ENCODE peak calls at places on chromosomes 5 and 9, in six cellular contexts. One of them, this sample, is unnamed. For H3K4me1, the result is how much of the 10 kb centered on the place peaks cover.

GRCh38 chr9:96009690-96010477 is 134.4 kb downstream of the ERCC6L2 start:
- DNase-seq in body of pancreas: peak
- DNase-seq in tibial nerve: no peak
- DNase-seq in HCT116: no peak
- DNase-seq in spleen: no peak
- DNase-seq in A549: no peak
- DNase-seq in this sample: no peak

GRCh38 chr5:148740966-148741742 is 85.3 kb upstream of the ADRB2 start:
- DNase-seq in spleen: no peak
- DNase-seq in A549: peak
- DNase-seq in tibial nerve: no peak
- DNase-seq in HCT116: peak
- DNase-seq in body of pancreas: no peak
- DNase-seq in this sample: no peak

GRCh38 chr5:94694671-94695070 is 76.2 kb downstream of the SLF1 start:
- DNase-seq in HCT116: no peak
- DNase-seq in body of pancreas: no peak
- DNase-seq in tibial nerve: no peak
- DNase-seq in A549: no peak
- DNase-seq in spleen: no peak
- DNase-seq in this sample: no peak

GRCh38 chr5:153043876-153044275 is 446.6 kb upstream of the GRIA1 start:
- DNase-seq in tibial nerve: no peak
- DNase-seq in spleen: no peak
- DNase-seq in HCT116: no peak
- DNase-seq in body of pancreas: no peak
- DNase-seq in A549: no peak
- DNase-seq in this sample: no peak

GRCh38 chr9:36897019-36897418 is 137.0 kb downstream of the PAX5 start:
- DNase-seq in HCT116: no peak
- DNase-seq in A549: no peak
- DNase-seq in spleen: no peak
- DNase-seq in tibial nerve: no peak
- DNase-seq in body of pancreas: no peak
- DNase-seq in this sample: no peak

GRCh38 chr5:144292029-144292428 is 121.4 kb downstream of the KCTD16 start:
- DNase-seq in tibial nerve: no peak
- DNase-seq in spleen: no peak
- DNase-seq in body of pancreas: no peak
- DNase-seq in A549: no peak
- DNase-seq in HCT116: no peak
- DNase-seq in this sample: no peak

GRCh38 chr5:115096034-115096769 is 73.5 kb downstream of the TRIM36 start:
- DNase-seq in spleen: no peak
- DNase-seq in A549: no peak
- DNase-seq in tibial nerve: no peak
- DNase-seq in body of pancreas: no peak
- DNase-seq in HCT116: no peak
- DNase-seq in this sample: no peak

GRCh38 chr9:90881648-90882047 is 80.0 kb downstream of the SYK start:
- DNase-seq in tibial nerve: no peak
- DNase-seq in spleen: no peak
- DNase-seq in HCT116: no peak
- DNase-seq in A549: no peak
- DNase-seq in body of pancreas: peak
- DNase-seq in this sample: no peak

GRCh38 chr9:589723-590122 is 251.8 kb upstream of the DMRT1 start:
- DNase-seq in tibial nerve: no peak
- DNase-seq in body of pancreas: no peak
- DNase-seq in A549: no peak
- DNase-seq in spleen: no peak
- DNase-seq in HCT116: no peak
- DNase-seq in this sample: no peak

GRCh38 chr9:31355159-31355882 is 1029.1 kb upstream of the ACO1 start:
- DNase-seq in body of pancreas: no peak
- DNase-seq in tibial nerve: no peak
- DNase-seq in spleen: no peak
- DNase-seq in HCT116: no peak
- DNase-seq in A549: no peak
- DNase-seq in this sample: no peak

GRCh38 chr9:36862206-36863145 is 171.6 kb downstream of the PAX5 start:
- DNase-seq in A549: peak
- DNase-seq in spleen: peak
- DNase-seq in tibial nerve: peak
- DNase-seq in body of pancreas: peak
- DNase-seq in HCT116: peak
- DNase-seq in this sample: peak

GRCh38 chr5:87151547-87151946 is 116.1 kb upstream of the RASA1 start:
- DNase-seq in A549: no peak
- DNase-seq in body of pancreas: no peak
- DNase-seq in HCT116: no peak
- DNase-seq in spleen: no peak
- DNase-seq in tibial nerve: no peak
- DNase-seq in this sample: no peak

GRCh38 chr5:45262061-45262590 is 434.1 kb downstream of the HCN1 start:
- DNase-seq in body of pancreas: no peak
- DNase-seq in spleen: peak
- DNase-seq in HCT116: no peak
- DNase-seq in A549: no peak
- DNase-seq in tibial nerve: no peak
- DNase-seq in this sample: no peak

GRCh38 chr5:72525816-72526215 is 18.6 kb upstream of the ZNF366 start:
- DNase-seq in A549: no peak
- DNase-seq in spleen: no peak
- DNase-seq in body of pancreas: peak
- DNase-seq in HCT116: no peak
- DNase-seq in tibial nerve: peak
- DNase-seq in this sample: no peak

GRCh38 chr5:61916621-61917620 is 389.1 kb upstream of the KIF2A start:
- DNase-seq in tibial nerve: no peak
- DNase-seq in body of pancreas: peak
- DNase-seq in HCT116: no peak
- DNase-seq in spleen: no peak
- DNase-seq in A549: no peak
- DNase-seq in this sample: no peak

GRCh38 chr5:36066540-36067210 is at the start of gene UGT3A2:
- DNase-seq in body of pancreas: no peak
- DNase-seq in HCT116: no peak
- DNase-seq in A549: no peak
- DNase-seq in spleen: no peak
- DNase-seq in tibial nerve: no peak
- DNase-seq in this sample: no peak

GRCh38 chr5:22754155-22754554 is 99.0 kb downstream of the CDH12 start:
- DNase-seq in HCT116: no peak
- DNase-seq in A549: no peak
- DNase-seq in tibial nerve: no peak
- DNase-seq in body of pancreas: no peak
- DNase-seq in spleen: no peak
- DNase-seq in this sample: no peak

GRCh38 chr5:123868267-123868666 is 356.3 kb downstream of the CSNK1G3 start:
- DNase-seq in spleen: no peak
- DNase-seq in HCT116: no peak
- DNase-seq in A549: no peak
- DNase-seq in tibial nerve: no peak
- DNase-seq in body of pancreas: peak
- DNase-seq in this sample: no peak

GRCh38 chr5:123875444-123876264 is 363.7 kb downstream of the CSNK1G3 start:
- DNase-seq in A549: no peak
- DNase-seq in spleen: no peak
- DNase-seq in HCT116: no peak
- DNase-seq in body of pancreas: peak
- DNase-seq in tibial nerve: no peak
- DNase-seq in this sample: no peak

GRCh38 chr5:88674262-88675158 is 208.5 kb downstream of the MEF2C start:
- DNase-seq in body of pancreas: no peak
- DNase-seq in A549: no peak
- DNase-seq in spleen: peak
- DNase-seq in tibial nerve: no peak
- DNase-seq in HCT116: no peak
- DNase-seq in this sample: no peak
- TF ChIP-seq POLR2A in body of pancreas: no peak
- TF ChIP-seq POLR2A in A549: no peak
- TF ChIP-seq POLR2A in spleen: no peak
- TF ChIP-seq POLR2A in tibial nerve: peak
- TF ChIP-seq POLR2A in HCT116: no peak
- TF ChIP-seq POLR2A in this sample: no peak

GRCh38 chr9:133635506-133635902 is 659 bp upstream of the DBH start:
- DNase-seq in tibial nerve: no peak
- DNase-seq in A549: no peak
- DNase-seq in body of pancreas: no peak
- DNase-seq in spleen: no peak
- DNase-seq in HCT116: no peak
- DNase-seq in this sample: no peak
- H3K4me3 ChIP-seq in tibial nerve: no peak
- H3K4me3 ChIP-seq in A549: no peak
- H3K4me3 ChIP-seq in body of pancreas: no peak
- H3K4me3 ChIP-seq in spleen: no peak
- H3K4me3 ChIP-seq in HCT116: no peak
- H3K4me3 ChIP-seq in this sample: no peak

GRCh38 chr5:177469750-177470525 is 3.5 kb downstream of the DBN1 start:
- DNase-seq in spleen: no peak
- DNase-seq in body of pancreas: no peak
- DNase-seq in HCT116: no peak
- DNase-seq in A549: no peak
- DNase-seq in tibial nerve: no peak
- DNase-seq in this sample: no peak

GRCh38 chr5:177469061-177469628 is 4.3 kb downstream of the DBN1 start:
- DNase-seq in tibial nerve: no peak
- DNase-seq in HCT116: no peak
- DNase-seq in A549: no peak
- DNase-seq in body of pancreas: no peak
- DNase-seq in spleen: no peak
- DNase-seq in this sample: no peak

GRCh38 chr5:177471610-177472356 is 1.7 kb downstream of the DBN1 start:
- DNase-seq in tibial nerve: peak
- DNase-seq in spleen: no peak
- DNase-seq in HCT116: no peak
- DNase-seq in body of pancreas: no peak
- DNase-seq in A549: no peak
- DNase-seq in this sample: peak

GRCh38 chr5:177472460-177473441 is 683 bp downstream of the DBN1 start:
- DNase-seq in body of pancreas: no peak
- DNase-seq in A549: no peak
- DNase-seq in HCT116: no peak
- DNase-seq in spleen: peak
- DNase-seq in tibial nerve: no peak
- DNase-seq in this sample: peak

GRCh38 chr5:177470759-177471536 is 2.5 kb downstream of the DBN1 start:
- DNase-seq in body of pancreas: no peak
- DNase-seq in spleen: no peak
- DNase-seq in HCT116: no peak
- DNase-seq in A549: no peak
- DNase-seq in tibial nerve: no peak
- DNase-seq in this sample: no peak
- H3K4me1 ChIP-seq in body of pancreas: under half
- H3K4me1 ChIP-seq in spleen: under half
- H3K4me1 ChIP-seq in HCT116: under half
- H3K4me1 ChIP-seq in A549: half or more
- H3K4me1 ChIP-seq in tibial nerve: under half
- H3K4me1 ChIP-seq in this sample: under half

GRCh38 chr5:172935096-172935495 is 24.1 kb upstream of the RPL26L1 start:
- DNase-seq in HCT116: no peak
- DNase-seq in body of pancreas: no peak
- DNase-seq in tibial nerve: no peak
- DNase-seq in A549: no peak
- DNase-seq in spleen: no peak
- DNase-seq in this sample: no peak

GRCh38 chr5:172929371-172929838 is 29.8 kb upstream of the RPL26L1 start:
- DNase-seq in A549: no peak
- DNase-seq in tibial nerve: no peak
- DNase-seq in HCT116: no peak
- DNase-seq in spleen: no peak
- DNase-seq in body of pancreas: no peak
- DNase-seq in this sample: no peak

GRCh38 chr5:172933238-172933637 is 26.0 kb upstream of the RPL26L1 start:
- DNase-seq in A549: no peak
- DNase-seq in tibial nerve: no peak
- DNase-seq in spleen: no peak
- DNase-seq in HCT116: no peak
- DNase-seq in body of pancreas: no peak
- DNase-seq in this sample: no peak

GRCh38 chr5:172931001-172931536 is 28.2 kb upstream of the RPL26L1 start:
- DNase-seq in body of pancreas: peak
- DNase-seq in HCT116: no peak
- DNase-seq in spleen: no peak
- DNase-seq in A549: peak
- DNase-seq in tibial nerve: peak
- DNase-seq in this sample: no peak

GRCh38 chr5:172932313-172933017 is 26.8 kb upstream of the RPL26L1 start:
- DNase-seq in HCT116: peak
- DNase-seq in body of pancreas: peak
- DNase-seq in spleen: peak
- DNase-seq in A549: peak
- DNase-seq in tibial nerve: peak
- DNase-seq in this sample: peak
- TF ChIP-seq POLR2A in HCT116: no peak
- TF ChIP-seq POLR2A in body of pancreas: peak
- TF ChIP-seq POLR2A in spleen: no peak
- TF ChIP-seq POLR2A in A549: no peak
- TF ChIP-seq POLR2A in tibial nerve: no peak
- TF ChIP-seq POLR2A in this sample: peak

DNA sequence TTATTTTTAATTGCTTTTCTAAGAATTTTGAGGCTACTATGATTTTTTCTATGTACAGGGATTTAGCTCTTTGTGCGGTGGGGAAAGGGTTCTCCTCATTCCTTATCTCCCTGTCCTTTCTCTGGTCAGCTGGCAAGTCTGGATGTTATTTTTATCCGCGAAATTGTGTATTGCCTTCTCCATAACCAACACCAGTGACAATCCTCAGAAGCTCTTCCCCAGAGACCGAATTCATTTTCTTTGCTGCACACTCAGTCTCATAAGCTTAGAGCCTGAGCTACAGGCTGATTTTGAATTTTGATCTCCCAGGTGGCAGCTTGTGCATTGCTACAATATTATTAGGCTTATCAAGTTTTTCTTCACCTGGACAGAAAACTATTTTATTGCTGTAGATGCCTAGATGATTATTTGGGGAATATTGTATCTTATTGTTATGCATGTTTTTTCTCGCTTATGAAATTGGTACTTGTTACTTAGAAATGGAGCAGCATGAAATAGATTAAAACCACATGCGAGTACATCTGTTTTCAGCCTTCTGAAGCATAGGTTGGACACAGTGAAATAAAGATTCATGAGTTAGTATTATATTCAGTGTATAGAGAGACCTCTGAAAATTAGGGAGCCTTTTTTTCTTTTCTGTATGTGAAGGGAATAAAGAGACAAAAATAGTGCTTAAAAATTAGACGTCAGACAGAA is 27.3 kb downstream of the CPEB4 start:
- DNase-seq in HCT116: no peak
- DNase-seq in body of pancreas: no peak
- DNase-seq in A549: no peak
- DNase-seq in tibial nerve: no peak
- DNase-seq in spleen: no peak
- DNase-seq in this sample: no peak
- H3K4me3 ChIP-seq in HCT116: no peak
- H3K4me3 ChIP-seq in body of pancreas: no peak
- H3K4me3 ChIP-seq in A549: no peak
- H3K4me3 ChIP-seq in tibial nerve: no peak
- H3K4me3 ChIP-seq in spleen: no peak
- H3K4me3 ChIP-seq in this sample: no peak

GRCh38 chr9:35517552-35518211 is 27.8 kb downstream of the RUSC2 start:
- DNase-seq in spleen: no peak
- DNase-seq in A549: no peak
- DNase-seq in HCT116: no peak
- DNase-seq in tibial nerve: no peak
- DNase-seq in body of pancreas: peak
- DNase-seq in this sample: no peak
- H3K4me1 ChIP-seq in spleen: under half
- H3K4me1 ChIP-seq in A549: half or more
- H3K4me1 ChIP-seq in HCT116: half or more
- H3K4me1 ChIP-seq in tibial nerve: half or more
- H3K4me1 ChIP-seq in body of pancreas: half or more
- H3K4me1 ChIP-seq in this sample: under half